ENCODE peak calls at places on chromosomes 7 and 10, in seven cellular contexts. One of them, this sample, is unnamed.

GRCh38 chr7:16135628-16136027 is 285.7 kb downstream of the CRPPA start:
- DNase-seq in heart right ventricle: no peak
- DNase-seq in CD8-positive, alpha-beta T cell: no peak
- DNase-seq in brain microvascular endothelial cell: no peak
- DNase-seq in OCI-LY7: no peak
- DNase-seq in prostate gland: no peak
- DNase-seq in vagina: no peak
- DNase-seq in this sample: no peak

GRCh38 chr7:157490465-157490912 is 153.7 kb downstream of the DNAJB6 start:
- DNase-seq in prostate gland: no peak
- DNase-seq in brain microvascular endothelial cell: peak; percentile 96
- DNase-seq in vagina: no peak
- DNase-seq in OCI-LY7: peak; percentile 24
- DNase-seq in heart right ventricle: no peak
- DNase-seq in CD8-positive, alpha-beta T cell: peak; percentile 46
- DNase-seq in this sample: peak; percentile 43

GRCh38 chr7:135761751-135762488 is 13.3 kb upstream of the FAM180A start:
- DNase-seq in CD8-positive, alpha-beta T cell: no peak
- DNase-seq in OCI-LY7: no peak
- DNase-seq in prostate gland: no peak
- DNase-seq in vagina: no peak
- DNase-seq in heart right ventricle: no peak
- DNase-seq in brain microvascular endothelial cell: peak; percentile 75
- DNase-seq in this sample: no peak

GRCh38 chr10:11824825-11825224 is 1.7 kb downstream of the PROSER2 start:
- DNase-seq in heart right ventricle: no peak
- DNase-seq in brain microvascular endothelial cell: no peak
- DNase-seq in prostate gland: peak; percentile 35
- DNase-seq in OCI-LY7: no peak
- DNase-seq in vagina: no peak
- DNase-seq in CD8-positive, alpha-beta T cell: no peak
- DNase-seq in this sample: no peak

GRCh38 chr7:97313900-97314299 is 196.4 kb downstream of the SDHAF3 start:
- DNase-seq in CD8-positive, alpha-beta T cell: no peak
- DNase-seq in OCI-LY7: no peak
- DNase-seq in brain microvascular endothelial cell: no peak
- DNase-seq in heart right ventricle: no peak
- DNase-seq in prostate gland: no peak
- DNase-seq in vagina: no peak
- DNase-seq in this sample: no peak

GRCh38 chr10:28177944-28178637 is 124.8 kb downstream of the MPP7 start:
- DNase-seq in brain microvascular endothelial cell: no peak
- DNase-seq in prostate gland: no peak
- DNase-seq in CD8-positive, alpha-beta T cell: no peak
- DNase-seq in heart right ventricle: no peak
- DNase-seq in vagina: no peak
- DNase-seq in OCI-LY7: peak; percentile 34
- DNase-seq in this sample: no peak

GRCh38 chr10:88865281-88865876 is 13.7 kb upstream of the ANKRD22 start:
- DNase-seq in CD8-positive, alpha-beta T cell: no peak
- DNase-seq in heart right ventricle: no peak
- DNase-seq in vagina: no peak
- DNase-seq in brain microvascular endothelial cell: no peak
- DNase-seq in prostate gland: peak; percentile 24
- DNase-seq in OCI-LY7: no peak
- DNase-seq in this sample: no peak

GRCh38 chr10:75034131-75034512 is 77.3 kb upstream of the SAMD8 start:
- DNase-seq in brain microvascular endothelial cell: no peak
- DNase-seq in vagina: no peak
- DNase-seq in prostate gland: no peak
- DNase-seq in heart right ventricle: no peak
- DNase-seq in CD8-positive, alpha-beta T cell: no peak
- DNase-seq in OCI-LY7: no peak
- DNase-seq in this sample: no peak

GRCh38 chr10:35079763-35080162 is 10.4 kb downstream of the CUL2 start:
- DNase-seq in heart right ventricle: no peak
- DNase-seq in vagina: no peak
- DNase-seq in OCI-LY7: no peak
- DNase-seq in prostate gland: no peak
- DNase-seq in CD8-positive, alpha-beta T cell: no peak
- DNase-seq in brain microvascular endothelial cell: peak; percentile 90
- DNase-seq in this sample: no peak

GRCh38 chr10:70738425-70739121 is 46.6 kb downstream of the TBATA start:
- DNase-seq in prostate gland: no peak
- DNase-seq in vagina: no peak
- DNase-seq in OCI-LY7: peak; percentile 6
- DNase-seq in heart right ventricle: no peak
- DNase-seq in brain microvascular endothelial cell: no peak
- DNase-seq in CD8-positive, alpha-beta T cell: no peak
- DNase-seq in this sample: no peak

GRCh38 chr10:130161331-130161730 is 25.1 kb downstream of the GLRX3 start:
- DNase-seq in prostate gland: no peak
- DNase-seq in OCI-LY7: no peak
- DNase-seq in brain microvascular endothelial cell: no peak
- DNase-seq in vagina: no peak
- DNase-seq in heart right ventricle: no peak
- DNase-seq in CD8-positive, alpha-beta T cell: no peak
- DNase-seq in this sample: no peak
- H3K4me3 ChIP-seq in prostate gland: no peak overlapping the region
- H3K4me3 ChIP-seq in OCI-LY7: no peak overlapping the region
- H3K4me3 ChIP-seq in brain microvascular endothelial cell: no peak overlapping the region
- H3K4me3 ChIP-seq in vagina: no peak overlapping the region
- H3K4me3 ChIP-seq in heart right ventricle: no peak overlapping the region
- H3K4me3 ChIP-seq in CD8-positive, alpha-beta T cell: no peak overlapping the region
- H3K4me3 ChIP-seq in this sample: no peak overlapping the region

GRCh38 chr7:18241543-18242231 is 214.0 kb upstream of the PRPS1L1 start:
- DNase-seq in heart right ventricle: no peak
- DNase-seq in OCI-LY7: no peak
- DNase-seq in vagina: no peak
- DNase-seq in brain microvascular endothelial cell: no peak
- DNase-seq in prostate gland: no peak
- DNase-seq in CD8-positive, alpha-beta T cell: no peak
- DNase-seq in this sample: no peak
- TF ChIP-seq CTCF in heart right ventricle: no peak
- TF ChIP-seq CTCF in OCI-LY7: no peak
- TF ChIP-seq CTCF in vagina: no peak
- TF ChIP-seq CTCF in brain microvascular endothelial cell: no peak
- TF ChIP-seq CTCF in prostate gland: no peak
- TF ChIP-seq CTCF in CD8-positive, alpha-beta T cell: no peak
- TF ChIP-seq CTCF in this sample: peak; percentile 6

GRCh38 chr10:104642001-104642270 is 846 bp downstream of the SORCS3 start:
- DNase-seq in brain microvascular endothelial cell: no peak
- DNase-seq in prostate gland: no peak
- DNase-seq in vagina: no peak
- DNase-seq in heart right ventricle: no peak
- DNase-seq in CD8-positive, alpha-beta T cell: no peak
- DNase-seq in OCI-LY7: no peak
- DNase-seq in this sample: no peak

GRCh38 chr10:104642311-104643022 is 1.4 kb downstream of the SORCS3 start:
- DNase-seq in brain microvascular endothelial cell: no peak
- DNase-seq in CD8-positive, alpha-beta T cell: no peak
- DNase-seq in vagina: no peak
- DNase-seq in prostate gland: no peak
- DNase-seq in OCI-LY7: no peak
- DNase-seq in heart right ventricle: peak; percentile 39
- DNase-seq in this sample: no peak

GRCh38 chr10:104639595-104640338 is 1.3 kb upstream of the SORCS3 start:
- DNase-seq in vagina: no peak
- DNase-seq in CD8-positive, alpha-beta T cell: no peak
- DNase-seq in heart right ventricle: no peak
- DNase-seq in OCI-LY7: no peak
- DNase-seq in prostate gland: no peak
- DNase-seq in brain microvascular endothelial cell: no peak
- DNase-seq in this sample: no peak

GRCh38 chr10:104640339-104641149 is 546 bp upstream of the SORCS3 start:
- DNase-seq in prostate gland: no peak
- DNase-seq in vagina: no peak
- DNase-seq in OCI-LY7: no peak
- DNase-seq in brain microvascular endothelial cell: no peak
- DNase-seq in heart right ventricle: no peak
- DNase-seq in CD8-positive, alpha-beta T cell: no peak
- DNase-seq in this sample: no peak

GRCh38 chr10:104641150-104642000 is at the start of gene SORCS3:
- DNase-seq in prostate gland: no peak
- DNase-seq in brain microvascular endothelial cell: no peak
- DNase-seq in OCI-LY7: no peak
- DNase-seq in vagina: no peak
- DNase-seq in heart right ventricle: no peak
- DNase-seq in CD8-positive, alpha-beta T cell: no peak
- DNase-seq in this sample: no peak
- H3K4me3 ChIP-seq in prostate gland: no peak within 1 kb of the TSS
- H3K4me3 ChIP-seq in brain microvascular endothelial cell: no peak within 1 kb of the TSS
- H3K4me3 ChIP-seq in OCI-LY7: no peak within 1 kb of the TSS
- H3K4me3 ChIP-seq in vagina: peak within 1 kb of the TSS; percentile 25
- H3K4me3 ChIP-seq in heart right ventricle: peak within 1 kb of the TSS; percentile 21
- H3K4me3 ChIP-seq in CD8-positive, alpha-beta T cell: no peak within 1 kb of the TSS
- H3K4me3 ChIP-seq in this sample: no peak within 1 kb of the TSS

GRCh38 chr10:47031251-47031952 is 120.2 kb downstream of the PTPN20 start:
- DNase-seq in brain microvascular endothelial cell: no peak
- DNase-seq in OCI-LY7: peak; percentile 4
- DNase-seq in CD8-positive, alpha-beta T cell: no peak
- DNase-seq in heart right ventricle: no peak
- DNase-seq in prostate gland: no peak
- DNase-seq in vagina: no peak
- DNase-seq in this sample: no peak
- TF ChIP-seq CTCF in brain microvascular endothelial cell: peak; percentile 26
- TF ChIP-seq CTCF in OCI-LY7: peak; percentile 49
- TF ChIP-seq CTCF in CD8-positive, alpha-beta T cell: no peak
- TF ChIP-seq CTCF in heart right ventricle: no peak
- TF ChIP-seq CTCF in prostate gland: no peak
- TF ChIP-seq CTCF in vagina: no peak
- TF ChIP-seq CTCF in this sample: no peak

GRCh38 chr10:69574571-69574978 is 1.4 kb upstream of the NEUROG3 start:
- DNase-seq in CD8-positive, alpha-beta T cell: no peak
- DNase-seq in vagina: no peak
- DNase-seq in OCI-LY7: no peak
- DNase-seq in heart right ventricle: no peak
- DNase-seq in prostate gland: no peak
- DNase-seq in brain microvascular endothelial cell: no peak
- DNase-seq in this sample: no peak
- H3K4me3 ChIP-seq in CD8-positive, alpha-beta T cell: no peak overlapping the region
- H3K4me3 ChIP-seq in vagina: no peak overlapping the region
- H3K4me3 ChIP-seq in OCI-LY7: no peak overlapping the region
- H3K4me3 ChIP-seq in heart right ventricle: no peak overlapping the region
- H3K4me3 ChIP-seq in prostate gland: no peak overlapping the region
- H3K4me3 ChIP-seq in brain microvascular endothelial cell: no peak overlapping the region
- H3K4me3 ChIP-seq in this sample: no peak overlapping the region

DNA sequence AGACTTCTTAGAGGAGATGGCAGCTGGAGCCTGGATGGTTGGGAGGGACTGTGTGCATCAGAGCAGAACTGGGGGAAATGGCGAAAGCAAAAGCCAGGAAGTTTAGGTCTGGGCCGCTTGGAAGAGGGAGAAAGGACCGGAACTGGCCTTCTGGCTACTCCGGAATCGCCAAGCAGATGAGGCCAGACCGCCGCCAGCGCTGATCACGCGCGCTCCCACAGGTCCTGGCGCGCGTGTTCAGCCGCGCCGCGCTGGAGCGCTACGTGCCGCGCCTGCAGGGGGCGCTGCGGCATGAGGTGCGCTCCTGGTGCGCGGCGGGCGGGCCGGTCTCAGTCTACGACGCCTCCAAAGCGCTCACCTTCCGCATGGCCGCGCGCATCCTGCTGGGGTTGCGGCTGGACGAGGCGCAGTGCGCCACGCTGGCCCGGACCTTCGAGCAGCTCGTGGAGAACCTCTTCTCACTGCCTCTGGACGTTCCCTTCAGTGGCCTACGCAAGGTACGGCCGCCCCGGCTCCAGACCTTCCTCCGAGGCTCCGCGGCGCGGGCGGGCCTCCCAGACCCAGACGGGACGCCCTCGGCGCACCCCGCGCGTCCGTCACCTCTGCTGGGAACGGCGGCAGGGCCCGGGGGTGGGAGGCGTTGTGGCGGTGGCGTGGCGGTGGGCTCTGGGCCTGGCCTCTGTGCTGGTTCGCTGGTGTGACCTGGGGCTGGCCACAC is 2.1 kb downstream of the CYP26C1 start:
- DNase-seq in heart right ventricle: peak; percentile 13
- DNase-seq in OCI-LY7: no peak
- DNase-seq in prostate gland: no peak
- DNase-seq in vagina: no peak
- DNase-seq in CD8-positive, alpha-beta T cell: no peak
- DNase-seq in brain microvascular endothelial cell: no peak
- DNase-seq in this sample: no peak
- TF ChIP-seq CTCF in heart right ventricle: peak; percentile 53
- TF ChIP-seq CTCF in OCI-LY7: peak; percentile 35
- TF ChIP-seq CTCF in prostate gland: peak; percentile 44
- TF ChIP-seq CTCF in vagina: no peak
- TF ChIP-seq CTCF in CD8-positive, alpha-beta T cell: no peak
- TF ChIP-seq CTCF in brain microvascular endothelial cell: peak; percentile 32
- TF ChIP-seq CTCF in this sample: no peak

GRCh38 chr10:122484276-122485060 is 23.1 kb downstream of the HTRA1 start:
- DNase-seq in OCI-LY7: no peak
- DNase-seq in prostate gland: no peak
- DNase-seq in brain microvascular endothelial cell: no peak
- DNase-seq in vagina: no peak
- DNase-seq in heart right ventricle: no peak
- DNase-seq in CD8-positive, alpha-beta T cell: no peak
- DNase-seq in this sample: no peak
- H3K4me3 ChIP-seq in OCI-LY7: no peak overlapping the region
- H3K4me3 ChIP-seq in prostate gland: no peak overlapping the region
- H3K4me3 ChIP-seq in brain microvascular endothelial cell: no peak overlapping the region
- H3K4me3 ChIP-seq in vagina: no peak overlapping the region
- H3K4me3 ChIP-seq in heart right ventricle: no peak overlapping the region
- H3K4me3 ChIP-seq in CD8-positive, alpha-beta T cell: no peak overlapping the region
- H3K4me3 ChIP-seq in this sample: no peak overlapping the region

GRCh38 chr10:105797234-105797890 is 1156.3 kb downstream of the SORCS3 start:
- DNase-seq in prostate gland: no peak
- DNase-seq in heart right ventricle: no peak
- DNase-seq in CD8-positive, alpha-beta T cell: no peak
- DNase-seq in vagina: no peak
- DNase-seq in OCI-LY7: peak; percentile 34
- DNase-seq in brain microvascular endothelial cell: peak; percentile 0
- DNase-seq in this sample: peak; percentile 52
- TF ChIP-seq CTCF in prostate gland: peak; percentile 14
- TF ChIP-seq CTCF in heart right ventricle: peak; percentile 45
- TF ChIP-seq CTCF in CD8-positive, alpha-beta T cell: no peak
- TF ChIP-seq CTCF in vagina: no peak
- TF ChIP-seq CTCF in OCI-LY7: peak; percentile 79
- TF ChIP-seq CTCF in brain microvascular endothelial cell: no peak
- TF ChIP-seq CTCF in this sample: peak; percentile 77

This sample was measured in LNCaP clone FGC.